ENCODE peak calls at places on chromosome 1, in eight cellular contexts. A, Z, H, S, J, M, D and Y are unnamed samples. For H3K4me1 and H3K9me3, the result is how much of the 10 kb centered on the place peaks cover.

GRCh38 chr1:36847761-36848160 is 186.6 kb downstream of the GRIK3 start:
- DNase-seq in A (no peak), D (no peak), H (no peak), J (no peak), M (no peak), Z (no peak), S (no peak), Y (no peak)

GRCh38 chr1:177309884-177310283 is 139.1 kb downstream of the BRINP2 start:
- DNase-seq in J (no peak), H (no peak), D (no peak), Z (no peak), S (no peak), M (no peak), A (no peak), Y (no peak)

GRCh38 chr1:61851849-61852692 is 109.8 kb downstream of the PATJ start:
- DNase-seq in Z (no peak), S (peak), D (no peak), A (peak), M (peak), J (peak), H (no peak), Y (no peak)

GRCh38 chr1:32114420-32114819 is 6.6 kb downstream of the KPNA6 start:
- DNase-seq in Z (no peak), H (no peak), D (no peak), J (no peak), S (no peak), A (no peak), M (no peak), Y (no peak)

GRCh38 chr1:8061673-8062386 is 35.7 kb upstream of the ERRFI1 start:
- DNase-seq in Z (no peak), H (no peak), J (no peak), A (no peak), M (no peak), S (no peak), D (no peak), Y (no peak)

GRCh38 chr1:165240486-165240885 is 116.0 kb downstream of the LMX1A start:
- DNase-seq in D (no peak), J (no peak), A (no peak), M (no peak), S (no peak), H (no peak), Z (no peak), Y (no peak)

GRCh38 chr1:187876775-187877174 is 1048.0 kb downstream of the PLA2G4A start:
- DNase-seq in M (no peak), J (no peak), A (no peak), H (no peak), S (no peak), Z (no peak), D (no peak), Y (no peak)

GRCh38 chr1:47592296-47592975 is 154.6 kb downstream of the FOXD2 start:
- DNase-seq in J (no peak), M (no peak), A (no peak), S (no peak), Z (no peak), D (no peak), H (no peak), Y (no peak)

GRCh38 chr1:181392613-181393170 is 90.6 kb upstream of the CACNA1E start:
- DNase-seq in J (no peak), S (no peak), Z (no peak), H (no peak), A (no peak), M (no peak), D (no peak), Y (no peak)

GRCh38 chr1:199087081-199087614 is 448.3 kb downstream of the PTPRC start:
- DNase-seq in S (no peak), H (no peak), A (no peak), D (no peak), J (no peak), Z (no peak), M (no peak), Y (no peak)

DNA sequence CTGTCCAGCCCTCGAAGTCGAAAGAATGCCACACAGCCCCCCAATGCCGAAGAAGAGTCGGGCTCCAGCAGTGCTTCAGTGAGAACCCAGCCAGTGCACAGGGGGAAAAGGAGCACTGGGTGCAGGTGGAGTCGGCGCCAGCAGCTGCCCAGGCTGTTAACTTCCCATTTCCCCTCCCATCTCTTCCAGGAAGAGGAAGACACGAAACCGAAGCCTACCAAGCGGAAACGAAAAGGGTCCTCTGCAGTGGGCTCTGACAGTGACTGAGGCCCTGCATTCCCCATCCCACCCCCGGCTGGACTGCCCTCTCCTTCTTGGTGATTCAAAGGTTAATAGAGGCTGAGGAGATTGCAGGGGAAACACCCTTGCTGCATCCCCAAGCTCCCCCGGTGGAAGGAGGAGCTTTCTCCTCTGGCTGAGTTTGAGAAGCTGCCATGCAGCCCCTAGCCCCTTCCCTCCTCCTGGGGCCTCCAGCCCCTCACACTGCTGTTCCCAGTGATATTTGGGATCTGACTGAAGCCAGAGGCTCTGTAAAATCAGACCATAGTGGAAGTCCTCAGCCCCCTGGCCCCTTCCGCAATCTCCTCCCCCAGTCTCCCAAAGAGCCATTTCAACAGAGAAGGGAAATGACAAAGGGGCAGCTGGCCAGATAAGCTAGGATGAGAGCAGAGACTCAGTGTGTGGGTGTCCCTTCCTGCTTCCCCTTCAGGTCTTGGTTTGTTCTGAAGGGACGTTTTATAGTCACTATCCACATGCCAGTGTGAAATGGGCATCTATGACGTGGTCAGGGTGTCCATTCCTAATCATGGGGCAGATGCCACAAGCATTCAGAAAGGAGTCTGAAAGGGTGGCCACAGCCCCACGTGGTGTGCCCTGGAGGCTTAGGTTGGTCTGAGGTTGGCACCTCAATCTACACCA is 1.9 kb upstream of the SLC27A3 start:
- DNase-seq in M (no peak), S (no peak), J (no peak), Z (no peak), H (no peak), A (no peak), D (no peak), Y (no peak)
- H3K4me1 ChIP-seq in M (under half), S (under half), J (under half), Z (under half), H (half or more), A (under half), D (under half), Y (under half)

DNA sequence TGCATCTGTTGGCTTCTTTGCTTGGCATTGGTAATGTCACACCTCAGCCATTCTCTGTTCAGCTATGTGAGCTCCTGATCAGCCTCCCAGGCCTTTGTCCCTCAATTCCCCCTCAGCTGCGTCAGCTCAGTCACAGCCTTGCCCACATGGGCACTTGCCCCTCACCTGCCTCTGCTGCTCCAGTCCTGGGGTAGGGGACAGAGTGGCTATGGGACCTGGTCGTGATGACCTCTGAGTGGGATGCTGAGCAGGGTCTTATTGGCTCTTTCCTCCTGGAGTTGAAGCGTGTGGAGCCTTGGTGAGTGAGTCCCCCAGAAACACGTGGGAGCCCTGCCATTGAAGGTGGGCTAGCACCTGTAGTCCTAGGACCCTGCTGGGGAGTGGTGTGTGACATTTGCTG is 61.4 kb upstream of the TLR5 start:
- DNase-seq in A (no peak), J (no peak), Z (no peak), H (no peak), M (no peak), S (no peak), D (no peak), Y (no peak)
- H3K9me3 ChIP-seq in A (under half), J (under half), Z (under half), H (under half), M (under half), S (under half), D (under half), Y (under half)

GRCh38 chr1:224506141-224506814 is 71.7 kb upstream of the WDR26 start:
- DNase-seq in S (no peak), H (no peak), A (no peak), J (no peak), D (no peak), M (no peak), Z (no peak), Y (no peak)
- H3K4me1 ChIP-seq in S (under half), H (under half), A (under half), J (under half), D (under half), M (under half), Z (under half), Y (under half)

GRCh38 chr1:118982816-118983557 is 5.2 kb downstream of the TBX15 start:
- DNase-seq in H (no peak), M (no peak), D (no peak), S (no peak), A (no peak), Z (no peak), J (no peak), Y (no peak)
- H3K9me3 ChIP-seq in H (under half), M (under half), D (under half), S (under half), A (under half), Z (under half), J (under half), Y (under half)

GRCh38 chr1:40606978-40607377 is 58.5 kb downstream of the RIMS3 start:
- DNase-seq in J (no peak), S (no peak), A (no peak), M (no peak), D (no peak), Z (no peak), H (no peak), Y (no peak)

GRCh38 chr1:40612345-40612831 is 53.1 kb downstream of the RIMS3 start:
- DNase-seq in D (peak), Z (peak), H (no peak), S (peak), J (peak), M (peak), A (peak), Y (peak)

GRCh38 chr1:40610156-40610555 is 55.3 kb downstream of the RIMS3 start:
- DNase-seq in A (no peak), D (no peak), S (no peak), M (no peak), H (no peak), J (no peak), Z (no peak), Y (no peak)

GRCh38 chr1:40606160-40606559 is 59.3 kb downstream of the RIMS3 start:
- DNase-seq in A (no peak), M (no peak), S (no peak), Z (no peak), H (no peak), D (no peak), J (no peak), Y (no peak)

GRCh38 chr1:40607921-40608320 is 57.6 kb downstream of the RIMS3 start:
- DNase-seq in J (no peak), A (no peak), H (no peak), Z (no peak), M (no peak), S (no peak), D (no peak), Y (no peak)
- H3K4me1 ChIP-seq in J (under half), A (under half), H (under half), Z (under half), M (under half), S (under half), D (under half), Y (under half)

GRCh38 chr1:203968728-203969127 is 104.2 kb upstream of the SOX13 start:
- DNase-seq in A (no peak), Z (no peak), J (no peak), S (no peak), M (no peak), H (peak), D (no peak), Y (no peak)
- H3K9me3 ChIP-seq in A (under half), Z (under half), J (under half), S (under half), M (under half), H (under half), D (under half), Y (under half)

GRCh38 chr1:151510957-151511635 is at the start of gene CGN:
- DNase-seq in A (peak), J (peak), S (peak), D (peak), M (peak), H (peak), Z (peak), Y (peak)

GRCh38 chr1:151510614-151510956 is 602 bp upstream of the CGN start:
- DNase-seq in M (no peak), S (no peak), D (no peak), H (no peak), A (no peak), J (no peak), Z (no peak), Y (no peak)

GRCh38 chr1:151508721-151509292 is 2.4 kb upstream of the CGN start:
- DNase-seq in M (no peak), Z (no peak), H (no peak), J (no peak), A (no peak), D (peak), S (no peak), Y (no peak)

GRCh38 chr1:151509350-151510019 is 1.7 kb upstream of the CGN start:
- DNase-seq in H (no peak), D (peak), M (no peak), Z (no peak), S (no peak), A (no peak), J (no peak), Y (no peak)

DNA sequence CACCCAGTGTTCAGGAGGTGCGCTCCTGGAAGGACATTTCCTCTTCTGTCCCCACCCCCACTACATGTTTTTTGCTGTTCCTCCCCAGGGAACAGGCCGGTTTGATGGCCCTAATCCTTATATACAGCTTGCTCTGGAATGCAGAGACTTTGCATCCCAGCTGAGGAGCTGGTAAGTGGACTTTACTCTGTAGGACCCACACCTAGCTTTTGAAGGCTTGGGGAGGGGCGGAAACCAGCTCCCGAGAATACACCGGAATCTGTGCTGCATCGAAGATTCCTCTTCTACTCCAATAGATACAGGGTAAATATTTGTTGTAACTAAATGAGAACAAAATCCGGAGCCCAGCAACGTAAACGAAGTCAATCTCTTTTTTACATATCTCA is 1.2 kb upstream of the CGN start:
- DNase-seq in M (no peak), S (no peak), H (no peak), D (peak), J (no peak), A (no peak), Z (no peak), Y (no peak)
- H3K4me1 ChIP-seq in M (under half), S (under half), H (under half), D (under half), J (under half), A (under half), Z (under half), Y (under half)

DNA sequence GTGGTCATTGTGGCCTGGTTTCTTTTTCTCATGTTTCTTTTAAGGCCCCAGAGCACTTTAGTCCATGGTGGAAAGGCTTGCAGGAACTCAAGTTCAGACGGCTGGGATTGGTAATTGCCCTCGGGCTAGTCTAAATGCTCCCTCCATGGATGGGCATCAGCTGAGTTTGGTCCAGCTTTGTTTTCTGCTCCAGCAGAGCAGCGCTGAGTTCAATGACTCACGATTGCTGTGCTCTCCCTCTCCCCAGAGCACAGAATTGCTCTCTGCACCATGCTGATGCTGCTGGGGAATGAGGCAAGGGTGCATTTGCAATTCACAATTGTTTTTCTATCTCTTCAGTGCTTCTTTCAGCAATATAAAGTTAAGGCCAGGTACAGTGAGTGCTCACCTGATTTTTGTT is 1.8 kb upstream of the OR2T6 start:
- DNase-seq in M (no peak), S (no peak), J (no peak), H (no peak), Z (no peak), D (no peak), A (no peak), Y (no peak)
- H3K9me3 ChIP-seq in M (under half), S (under half), J (under half), H (under half), Z (under half), D (under half), A (under half), Y (under half)

GRCh38 chr1:197738927-197739326 is 36.4 kb downstream of the DENND1B start:
- DNase-seq in S (no peak), A (no peak), J (no peak), H (no peak), D (no peak), Z (no peak), M (no peak), Y (no peak)

GRCh38 chr1:197737916-197738315 is 37.4 kb downstream of the DENND1B start:
- DNase-seq in Z (no peak), S (no peak), H (no peak), A (no peak), D (no peak), J (no peak), M (no peak), Y (no peak)

GRCh38 chr1:197744979-197745378 is 30.3 kb downstream of the DENND1B start:
- DNase-seq in Z (no peak), J (no peak), A (no peak), D (no peak), M (no peak), S (no peak), H (no peak), Y (no peak)

GRCh38 chr1:197743578-197743977 is 31.7 kb downstream of the DENND1B start:
- DNase-seq in Z (no peak), A (no peak), D (no peak), M (no peak), J (no peak), S (no peak), H (no peak), Y (no peak)

DNA sequence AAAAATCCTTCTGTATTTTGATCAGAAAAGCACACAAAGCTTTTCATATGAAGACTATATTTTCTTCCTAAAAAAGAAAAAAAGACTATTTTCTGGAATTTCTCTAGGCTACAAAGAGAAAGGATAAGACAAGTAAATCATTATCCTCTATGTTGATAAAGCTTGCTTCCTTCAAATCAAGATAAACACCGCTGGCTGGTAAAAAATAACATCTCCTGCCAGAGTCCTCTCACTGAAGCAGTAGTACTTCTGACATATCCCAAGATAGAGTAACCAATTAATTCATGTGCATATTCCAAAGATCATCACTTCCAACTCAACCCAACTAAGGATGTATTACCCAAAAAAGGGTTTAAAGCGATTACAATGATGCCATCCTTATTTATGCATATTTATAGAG is 34.3 kb downstream of the DENND1B start:
- DNase-seq in D (no peak), J (no peak), S (no peak), Z (no peak), A (no peak), H (no peak), M (no peak), Y (no peak)
- H3K4me1 ChIP-seq in D (under half), J (under half), S (under half), Z (under half), A (under half), H (half or more), M (under half), Y (under half)

GRCh38 chr1:247156787-247157232 is 15.0 kb downstream of the ZNF124 start:
- DNase-seq in D (no peak), M (no peak), A (no peak), S (no peak), Z (no peak), J (no peak), H (no peak), Y (no peak)
- H3K9me3 ChIP-seq in D (under half), M (half or more), A (under half), S (half or more), Z (half or more), J (half or more), H (half or more), Y (under half)